ENCODE peak calls at places on chromosomes 3 and 15, in five cellular contexts. I is H1, Q is A549, X is SK-N-SH, Y is IMR-90. A is an unnamed sample. For H3K9me3, the result is how much of the 10 kb centered on the place peaks cover.

GRCh38 chr3:98398513-98398912 is 8.0 kb downstream of the OR5K3 start:
- DNase-seq in I (no peak), Q (no peak), X (no peak), Y (no peak), A (no peak)

GRCh38 chr15:100663066-100663465 is 60.7 kb downstream of the ASB7 start:
- DNase-seq in I (peak), Q (peak), X (peak), Y (no peak), A (peak)

GRCh38 chr3:85933326-85933725 is 974.5 kb downstream of the CADM2 start:
- DNase-seq in I (no peak), Q (no peak), X (no peak), Y (no peak), A (no peak)

GRCh38 chr3:78969483-78969882 is 798.3 kb downstream of the ROBO1 start:
- DNase-seq in I (no peak), Q (no peak), X (peak), Y (peak), A (no peak)

GRCh38 chr15:97904196-97904572 is 56.3 kb upstream of the ARRDC4 start:
- DNase-seq in I (peak), Q (peak), X (peak), Y (peak), A (peak)

GRCh38 chr15:87347806-87348515 is 908.6 kb downstream of the NTRK3 start:
- DNase-seq in I (no peak), Q (no peak), X (no peak), Y (peak), A (no peak)

GRCh38 chr15:33354411-33354810 is 43.6 kb downstream of the RYR3 start:
- DNase-seq in I (no peak), Q (no peak), X (no peak), Y (no peak), A (no peak)

GRCh38 chr15:41840092-41840491 is 1.4 kb downstream of the PLA2G4B start:
- DNase-seq in I (no peak), Q (no peak), X (no peak), Y (no peak), A (no peak)

GRCh38 chr3:172522871-172523818 is at the start of gene TNFSF10:
- DNase-seq in I (peak), Q (no peak), X (no peak), Y (peak), A (no peak)

GRCh38 chr15:33320017-33320416 is 9.2 kb downstream of the RYR3 start:
- DNase-seq in I (no peak), Q (no peak), X (no peak), Y (no peak), A (no peak)

GRCh38 chr3:161295325-161295724 is 74.2 kb downstream of the NMD3 start:
- DNase-seq in I (no peak), Q (no peak), X (no peak), Y (no peak), A (no peak)

GRCh38 chr3:45638299-45639043 is 43.9 kb downstream of the LIMD1 start:
- DNase-seq in I (no peak), Q (no peak), X (no peak), Y (no peak), A (no peak)

GRCh38 chr3:133271491-133271890 is 128.4 kb upstream of the BFSP2 start:
- DNase-seq in I (no peak), Q (no peak), X (no peak), Y (peak), A (no peak)

GRCh38 chr3:55488398-55489055 is 1.4 kb upstream of the WNT5A start:
- DNase-seq in I (peak), Q (peak), X (peak), Y (peak), A (no peak)

GRCh38 chr3:150333482-150333881 is 74.6 kb upstream of the TSC22D2 start:
- DNase-seq in I (no peak), Q (no peak), X (no peak), Y (no peak), A (no peak)

GRCh38 chr15:48865387-48866079 is 12.4 kb upstream of the EID1 start:
- DNase-seq in I (no peak), Q (no peak), X (no peak), Y (peak), A (no peak)

GRCh38 chr3:58749948-58750347 is 83.4 kb upstream of the FAM3D start:
- DNase-seq in I (no peak), Q (no peak), X (no peak), Y (no peak), A (no peak)

GRCh38 chr15:35737521-35737920 is 191.6 kb upstream of the DPH6 start:
- DNase-seq in I (no peak), Q (no peak), X (no peak), Y (peak), A (no peak)

GRCh38 chr3:130316164-130316563 is 29.3 kb upstream of the COL6A5 start:
- DNase-seq in I (no peak), Q (no peak), X (no peak), Y (peak), A (no peak)

GRCh38 chr3:24432989-24433388 is 61.7 kb downstream of the THRB start:
- DNase-seq in I (no peak), Q (no peak), X (no peak), Y (no peak), A (no peak)

GRCh38 chr3:35064761-35065160 is 574.6 kb upstream of the ARPP21 start:
- DNase-seq in I (no peak), Q (no peak), X (no peak), Y (no peak), A (no peak)

GRCh38 chr3:187778726-187779125 is 33.5 kb upstream of the BCL6 start:
- DNase-seq in I (no peak), Q (no peak), X (no peak), Y (no peak), A (no peak)

GRCh38 chr3:187782008-187782407 is 36.7 kb upstream of the BCL6 start:
- DNase-seq in I (no peak), Q (no peak), X (no peak), Y (no peak), A (no peak)

GRCh38 chr3:187777331-187778046 is 32.2 kb upstream of the BCL6 start:
- DNase-seq in I (no peak), Q (no peak), X (no peak), Y (peak), A (no peak)

GRCh38 chr3:187781001-187781400 is 35.7 kb upstream of the BCL6 start:
- DNase-seq in I (no peak), Q (no peak), X (no peak), Y (no peak), A (no peak)

DNA sequence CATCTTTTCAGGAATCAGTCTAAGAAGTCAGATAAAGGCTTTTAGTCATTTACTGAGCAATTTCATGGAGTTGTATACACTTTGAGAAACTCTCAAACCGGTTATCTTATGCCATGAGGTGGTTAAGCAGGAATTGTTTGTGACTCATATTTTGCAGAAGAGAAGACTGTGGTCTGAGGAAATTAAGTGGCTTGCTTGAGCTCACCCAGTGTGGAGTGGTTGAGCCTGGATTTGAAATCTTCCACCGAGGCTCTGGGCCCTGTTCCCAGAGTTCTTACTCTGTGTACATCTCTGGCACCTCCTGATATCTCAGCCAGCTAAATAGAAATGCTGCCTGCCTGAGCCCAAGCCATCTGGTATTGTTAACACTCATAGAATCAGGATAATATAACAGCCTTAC is 37.8 kb upstream of the BCL6 start:
- DNase-seq in I (no peak), Q (no peak), X (no peak), Y (peak), A (no peak)
- TF ChIP-seq RAD21 in I (no peak), Q (no peak), X (no peak), Y (no peak), A (no peak)

GRCh38 chr3:17752441-17752840 is 10.0 kb upstream of the TBC1D5 start:
- DNase-seq in I (no peak), Q (no peak), X (no peak), Y (no peak), A (no peak)
- H3K9me3 ChIP-seq in I (under half), Q (under half), X (under half), Y (under half), A (under half)

GRCh38 chr3:118075873-118076272 is 958.8 kb downstream of the IGSF11 start:
- DNase-seq in I (no peak), Q (no peak), X (no peak), Y (peak), A (no peak)
- TF ChIP-seq RAD21 in I (no peak), Q (no peak), X (no peak), Y (no peak), A (no peak)

GRCh38 chr3:65647369-65647768 is 391.3 kb downstream of the MAGI1 start:
- DNase-seq in I (no peak), Q (no peak), X (no peak), Y (no peak), A (no peak)
- H3K9me3 ChIP-seq in I (under half), Q (under half), X (under half), Y (under half), A (under half)

GRCh38 chr15:69722924-69723323 is 270.3 kb downstream of the RPLP1 start:
- DNase-seq in I (no peak), Q (no peak), X (no peak), Y (no peak), A (no peak)
- TF ChIP-seq RAD21 in I (no peak), Q (no peak), X (no peak), Y (no peak), A (no peak)

A was measured in HCT116.